ENCODE peak calls at places on chromosome 15, in five cellular contexts. C is neural progenitor cell, F is PC-3, Q is neuronal stem cell, W is mammary epithelial cell. M is an unnamed sample.

GRCh38 chr15:29665441-29665985 is 156.8 kb downstream of the TJP1 start:
- DNase-seq in W (no peak), C (no peak), F (no peak), Q (no peak), M (no peak)

GRCh38 chr15:60674704-60675405 is 195.9 kb upstream of the ICE2 start:
- DNase-seq in C (no peak), W (no peak), F (no peak), Q (no peak), M (no peak)

GRCh38 chr15:86483936-86484335 is 404.3 kb downstream of the AGBL1 start:
- DNase-seq in Q (no peak), F (no peak), W (no peak), C (no peak), M (no peak)

GRCh38 chr15:60052796-60053195 is 48.7 kb downstream of the FOXB1 start:
- DNase-seq in W (peak; percentile 88), C (no peak), Q (no peak), F (peak; percentile 5), M (no peak)

GRCh38 chr15:36774765-36775164 is 195.3 kb downstream of the CDIN1 start:
- DNase-seq in W (no peak), F (no peak), Q (no peak), C (no peak), M (no peak)

GRCh38 chr15:59522988-59523461 is 85.0 kb downstream of the FAM81A start:
- DNase-seq in Q (no peak), C (no peak), F (no peak), W (no peak), M (no peak)

GRCh38 chr15:74200394-74200793 is 2.2 kb downstream of the STRA6 start:
- DNase-seq in Q (no peak), C (no peak), W (peak; percentile 87), F (peak; percentile 80), M (peak; percentile 75)

GRCh38 chr15:28123408-28124023 is 24.4 kb upstream of the OCA2 start:
- DNase-seq in Q (peak; percentile 62), W (peak; percentile 93), F (peak; percentile 85), C (peak; percentile 83), M (peak; percentile 52)

GRCh38 chr15:67127925-67128324 is 62.5 kb downstream of the SMAD3 start:
- DNase-seq in W (peak; percentile 98), Q (no peak), C (no peak), F (peak; percentile 96), M (peak; percentile 99)

GRCh38 chr15:37695719-37696118 is 238.7 kb upstream of the TMCO5A start:
- DNase-seq in W (no peak), Q (no peak), C (no peak), F (no peak), M (peak; percentile 45)

GRCh38 chr15:30984542-30984941 is 6.9 kb downstream of the MTMR10 start:
- DNase-seq in W (no peak), Q (no peak), F (no peak), C (no peak), M (no peak)

GRCh38 chr15:99981839-99982658 is 248.8 kb upstream of the LYSMD4 start:
- DNase-seq in W (no peak), C (peak; percentile 40), F (no peak), Q (no peak), M (no peak)
- H2AFZ ChIP-seq in W (no peak overlapping the region), C (no peak overlapping the region), F (no peak overlapping the region), Q (no peak overlapping the region), M (no peak overlapping the region)

DNA sequence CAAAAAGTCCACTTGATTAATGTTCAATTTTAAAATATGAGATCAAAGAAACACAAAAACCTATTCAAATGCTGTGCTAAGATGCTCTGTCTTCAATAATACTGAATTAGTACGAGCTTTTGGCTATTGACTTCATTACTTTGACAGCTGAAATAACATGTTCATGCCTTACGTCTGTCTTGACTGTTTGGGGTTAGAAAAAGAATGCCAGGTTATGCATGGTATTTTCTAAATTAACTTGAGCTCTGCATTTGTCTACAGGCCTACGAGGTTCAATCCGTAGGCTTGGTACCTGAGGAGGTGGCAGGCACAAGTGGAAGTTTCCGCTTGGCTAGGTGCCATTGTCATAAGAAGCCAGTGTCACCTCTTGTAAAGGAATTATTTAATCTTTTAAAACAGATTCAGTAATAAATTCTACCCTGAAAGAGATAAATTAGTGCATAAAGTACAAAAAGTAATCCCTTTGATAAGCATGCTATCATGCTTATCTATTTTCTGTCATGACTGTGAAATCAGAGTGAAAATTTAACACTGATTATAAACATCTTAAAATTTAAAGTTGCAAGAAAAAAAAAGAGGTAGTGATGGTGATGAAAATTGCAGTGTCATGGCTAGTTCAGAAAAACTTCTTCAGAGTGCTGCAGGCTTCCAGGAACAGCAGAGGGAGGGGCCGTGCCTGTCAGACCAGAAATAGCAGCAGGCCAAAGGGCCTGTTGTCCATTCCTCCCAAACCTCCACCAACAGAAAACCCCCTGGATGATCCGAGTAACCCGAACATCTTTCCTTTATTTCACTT is 115.7 kb downstream of the ARRDC4 start:
- DNase-seq in F (no peak), C (no peak), W (no peak), Q (no peak), M (peak; percentile 17)
- H2AFZ ChIP-seq in F (no peak overlapping the region), C (peak overlapping the region; percentile 37), W (peak overlapping the region; percentile 58), Q (peak overlapping the region; percentile 53), M (no peak overlapping the region)

DNA sequence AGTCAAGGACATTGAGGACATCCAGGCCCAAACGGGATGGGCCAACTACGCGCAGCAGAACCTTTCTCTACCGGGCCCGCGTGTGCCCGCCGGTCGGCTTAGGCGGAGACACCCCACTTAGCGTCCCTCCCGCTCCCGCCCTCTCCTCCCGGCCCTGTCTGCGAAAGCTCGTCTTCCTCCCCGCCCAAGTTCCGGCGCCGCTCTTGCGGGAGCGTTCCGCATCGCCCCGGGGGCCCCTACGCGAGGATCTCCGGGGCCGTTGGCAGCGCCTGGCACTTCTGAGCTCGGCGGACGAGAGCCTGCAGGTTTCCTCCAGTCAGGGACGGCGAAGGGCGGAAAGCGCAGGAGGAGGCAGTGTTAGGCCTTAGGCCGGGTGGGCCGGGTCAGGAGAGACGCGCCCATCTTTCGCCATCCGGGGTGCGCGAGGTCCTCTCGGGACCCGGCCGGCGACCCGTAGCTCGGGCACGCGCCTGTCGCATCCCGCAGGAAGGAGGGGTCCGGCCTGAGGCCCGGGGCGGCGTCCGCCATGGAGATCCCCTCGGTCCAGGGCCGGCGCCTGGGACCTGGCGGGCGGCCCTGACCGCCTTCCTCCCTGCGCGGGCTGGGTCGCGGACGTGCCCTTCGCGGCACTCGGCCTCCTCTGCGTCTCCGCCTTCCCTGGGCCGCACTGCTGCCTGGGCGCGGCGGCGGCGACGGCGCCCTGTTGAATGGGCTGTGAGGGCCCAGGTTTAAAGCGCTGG is at the start of gene FEM1B:
- DNase-seq in Q (peak; percentile 87), C (peak; percentile 95), F (peak; percentile 83), W (peak; percentile 95), M (peak; percentile 89)
- H2AFZ ChIP-seq in Q (peak within 1 kb of the TSS; percentile 98), C (peak within 1 kb of the TSS; percentile 96), F (peak within 1 kb of the TSS; percentile 93), W (peak within 1 kb of the TSS; percentile 96), M (peak within 1 kb of the TSS; percentile 96)

DNA sequence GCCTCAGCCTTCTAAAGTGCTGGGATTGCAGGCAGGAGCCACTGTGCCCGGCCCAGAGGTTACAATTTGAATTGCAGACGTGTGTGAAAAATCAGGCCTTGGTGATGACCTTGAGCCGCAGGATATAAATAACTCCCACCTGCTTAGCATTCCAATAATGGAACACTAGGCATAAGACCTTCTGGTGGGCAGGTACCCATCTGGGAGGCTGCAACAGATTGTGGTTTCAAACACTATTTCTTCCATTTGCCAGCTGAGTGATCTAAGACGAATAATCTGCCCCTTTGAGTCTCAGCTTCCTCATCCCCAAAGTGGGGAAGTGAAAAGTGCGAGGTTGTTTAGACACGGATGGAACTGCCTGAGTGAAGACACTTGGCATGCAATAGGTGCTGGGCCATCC is 47.7 kb upstream of the HERC1 start:
- DNase-seq in F (no peak), C (no peak), Q (no peak), W (no peak), M (no peak)
- H2AFZ ChIP-seq in F (no peak overlapping the region), C (no peak overlapping the region), Q (no peak overlapping the region), W (no peak overlapping the region), M (no peak overlapping the region)

GRCh38 chr15:40065166-40065565 is 26.2 kb upstream of the SRP14 start:
- DNase-seq in W (no peak), F (no peak), C (no peak), Q (no peak), M (no peak)
- H2AFZ ChIP-seq in W (no peak overlapping the region), F (no peak overlapping the region), C (no peak overlapping the region), Q (no peak overlapping the region), M (no peak overlapping the region)

DNA sequence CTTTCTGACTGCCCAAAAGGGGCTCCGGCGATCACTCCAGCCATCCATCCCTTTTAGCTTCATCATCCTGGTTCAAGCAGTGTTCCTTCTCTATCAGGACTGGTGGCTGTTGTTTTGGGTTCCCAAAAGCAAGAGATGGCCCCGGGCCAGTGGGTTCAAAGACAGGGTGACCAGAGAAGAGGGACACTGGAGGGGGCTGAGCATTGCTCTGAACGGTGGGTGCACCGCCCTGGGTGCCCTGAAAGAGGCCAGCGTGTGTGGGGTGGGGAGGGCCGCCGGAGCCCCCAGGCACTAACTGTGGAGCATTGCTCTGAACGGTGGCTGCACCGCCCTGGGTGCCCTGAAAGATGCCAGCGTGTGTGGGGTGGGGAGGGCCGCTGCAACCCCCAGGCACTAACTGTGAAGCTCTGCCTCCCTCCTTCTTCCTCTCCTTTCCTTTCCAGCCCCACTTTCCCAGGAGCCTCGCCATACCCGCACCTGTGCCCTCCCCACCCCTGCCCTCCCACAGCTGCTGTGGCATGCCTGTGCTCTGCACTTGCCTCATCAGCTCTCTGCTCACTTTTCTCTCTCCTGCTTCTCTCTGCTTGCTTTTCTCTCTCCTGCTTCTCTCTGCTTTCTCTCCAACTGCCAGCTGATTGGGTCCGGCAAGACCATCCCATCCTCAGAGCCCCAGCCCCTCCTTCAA is 37.4 kb upstream of the OR4F6 start:
- DNase-seq in Q (no peak), W (no peak), C (no peak), F (no peak), M (no peak)
- H2AFZ ChIP-seq in Q (no peak overlapping the region), W (no peak overlapping the region), C (no peak overlapping the region), F (no peak overlapping the region), M (no peak overlapping the region)

GRCh38 chr15:75661041-75661778 is 13.5 kb downstream of the SNX33 start:
- DNase-seq in F (peak; percentile 86), C (peak; percentile 42), W (peak; percentile 93), Q (no peak), M (peak; percentile 91)
- H2AFZ ChIP-seq in F (peak overlapping the region; percentile 30), C (no peak overlapping the region), W (no peak overlapping the region), Q (no peak overlapping the region), M (no peak overlapping the region)